ENCODE peak calls at places on chromosomes 6 and 20, in four cellular contexts. C, T, J and E are unnamed samples.

GRCh38 chr6:221531-222349 is 70.5 kb upstream of the DUSP22 start:
- DNase-seq in C (peak; percentile 59), J (peak; percentile 17), T (no peak), E (no peak)

GRCh38 chr20:52945862-52946522 is 26.2 kb upstream of the TSHZ2 start:
- DNase-seq in T (no peak), C (no peak), J (no peak), E (no peak)

GRCh38 chr6:99608886-99609482 is 2.4 kb downstream of the PRDM13 start:
- DNase-seq in T (no peak), C (no peak), J (no peak), E (no peak)

GRCh38 chr6:12911387-12911960 is 194.9 kb downstream of the PHACTR1 start:
- DNase-seq in C (peak; percentile 29), J (peak; percentile 48), T (no peak), E (no peak)

GRCh38 chr20:63782051-63782471 is 42.5 kb downstream of the SLC2A4RG start:
- DNase-seq in T (no peak), C (no peak), J (peak; percentile 36), E (no peak)

GRCh38 chr6:149859938-149860337 is 4.2 kb downstream of the LRP11 start:
- DNase-seq in J (no peak), C (no peak), T (no peak), E (no peak)

GRCh38 chr6:44254957-44255808 is 2.1 kb downstream of the SLC35B2 start:
- DNase-seq in J (peak; percentile 41), C (peak; percentile 24), T (no peak), E (peak; percentile 22)

GRCh38 chr20:10263385-10264165 is 44.9 kb downstream of the SNAP25 start:
- DNase-seq in J (no peak), C (peak; percentile 48), T (no peak), E (peak; percentile 3)

GRCh38 chr20:8764289-8764962 is 304.5 kb upstream of the PLCB4 start:
- DNase-seq in T (no peak), J (no peak), C (no peak), E (no peak)

GRCh38 chr6:21135484-21136005 is 458.0 kb upstream of the SOX4 start:
- DNase-seq in J (no peak), C (no peak), T (no peak), E (no peak)

GRCh38 chr6:158803733-158804143 is 15.4 kb downstream of the EZR start:
- DNase-seq in T (peak; percentile 34), C (peak; percentile 50), J (peak; percentile 53), E (peak; percentile 62)

GRCh38 chr20:23752019-23752418 is 1.3 kb upstream of the CST1 start:
- DNase-seq in J (no peak), C (no peak), T (no peak), E (no peak)

GRCh38 chr20:47859255-47859654 is 74.0 kb upstream of the SULF2 start:
- DNase-seq in J (no peak), T (no peak), C (no peak), E (no peak)

GRCh38 chr6:170034294-170034693 is 256.6 kb downstream of the DLL1 start:
- DNase-seq in T (no peak), J (no peak), C (no peak), E (no peak)

GRCh38 chr20:17500271-17500670 is 30.9 kb downstream of the BFSP1 start:
- DNase-seq in J (no peak), C (no peak), T (no peak), E (no peak)

GRCh38 chr20:44651507-44652373 is at the start of gene ADA:
- DNase-seq in J (peak; percentile 72), T (peak; percentile 66), C (peak; percentile 38), E (peak; percentile 59)

GRCh38 chr6:33418690-33419291 is 884 bp upstream of the CUTA start:
- DNase-seq in C (peak; percentile 36), J (no peak), T (no peak), E (no peak)

GRCh38 chr6:408599-409102 is 17.1 kb downstream of the IRF4 start:
- DNase-seq in C (peak; percentile 32), T (peak; percentile 30), J (no peak), E (peak; percentile 27)

GRCh38 chr6:32371204-32371603 is 499 bp downstream of the TSBP1 start:
- DNase-seq in T (no peak), J (no peak), C (peak; percentile 8), E (no peak)

GRCh38 chr6:148559848-148560433 is 186.9 kb upstream of the UST start:
- DNase-seq in C (peak; percentile 54), T (peak; percentile 93), J (peak; percentile 46), E (peak; percentile 77)

GRCh38 chr20:17674722-17675518 is 7.1 kb downstream of the RRBP1 start:
- DNase-seq in J (no peak), C (no peak), T (peak; percentile 34), E (no peak)

GRCh38 chr6:19327684-19328083 is 509.5 kb upstream of the ID4 start:
- DNase-seq in C (peak; percentile 18), J (no peak), T (peak; percentile 13), E (no peak)

GRCh38 chr20:39048000-39048696 is 86.0 kb downstream of the DHX35 start:
- DNase-seq in J (peak; percentile 67), C (peak; percentile 57), T (peak; percentile 78), E (peak; percentile 82)
- H3K27ac ChIP-seq in J (no peak overlapping the region), C (no peak overlapping the region), T (no peak overlapping the region), E (no peak overlapping the region)

DNA sequence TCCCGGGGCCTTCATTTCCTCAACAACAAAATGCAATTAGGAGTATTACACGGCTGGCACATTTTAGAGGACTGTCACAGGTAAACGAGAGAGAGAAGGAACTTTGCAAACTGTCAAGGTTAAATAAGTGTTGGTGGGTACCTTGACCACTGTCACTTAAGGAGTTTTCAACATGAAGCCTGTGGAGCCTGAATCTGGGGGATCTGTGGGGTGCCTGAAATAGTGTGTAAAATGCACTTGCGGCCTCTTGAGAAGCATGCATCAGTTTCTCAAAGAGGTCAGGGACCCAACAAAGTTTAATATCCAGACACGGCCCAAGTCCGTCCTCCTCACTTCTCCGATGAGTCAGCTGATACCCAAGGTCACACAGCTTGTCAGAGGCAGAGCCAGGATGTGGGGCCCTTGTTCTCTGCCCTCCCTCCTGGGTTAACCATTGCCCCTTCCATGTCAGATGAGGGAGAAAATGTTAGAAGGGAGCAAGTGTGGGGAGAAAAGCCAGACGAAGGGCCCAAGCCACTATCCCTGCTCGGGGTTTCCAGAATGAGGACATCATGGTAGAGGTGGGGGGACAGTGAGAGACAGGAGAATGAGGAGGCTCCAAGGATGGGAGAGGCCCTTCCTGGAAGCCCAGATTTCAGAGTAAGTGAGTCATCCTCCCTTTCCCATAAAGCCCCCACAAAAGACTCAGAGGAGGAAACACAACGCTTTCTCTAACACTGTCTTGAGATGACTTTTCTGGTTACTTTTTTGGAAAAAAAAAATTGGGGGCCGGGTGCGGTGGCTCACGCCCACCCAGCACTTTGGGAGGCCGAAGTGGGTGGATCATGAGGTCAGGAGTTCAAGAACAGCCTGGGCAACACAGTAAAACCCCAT is 42.2 kb downstream of the C6orf132 start:
- DNase-seq in C (peak; percentile 78), T (no peak), J (no peak), E (no peak)
- H3K4me1 ChIP-seq in C (peaks cover 19% of the 10 kb centered on the region), T (peaks cover 70% of the 10 kb centered on the region), J (peaks cover 4% of the 10 kb centered on the region), E (peaks cover 16% of the 10 kb centered on the region)

DNA sequence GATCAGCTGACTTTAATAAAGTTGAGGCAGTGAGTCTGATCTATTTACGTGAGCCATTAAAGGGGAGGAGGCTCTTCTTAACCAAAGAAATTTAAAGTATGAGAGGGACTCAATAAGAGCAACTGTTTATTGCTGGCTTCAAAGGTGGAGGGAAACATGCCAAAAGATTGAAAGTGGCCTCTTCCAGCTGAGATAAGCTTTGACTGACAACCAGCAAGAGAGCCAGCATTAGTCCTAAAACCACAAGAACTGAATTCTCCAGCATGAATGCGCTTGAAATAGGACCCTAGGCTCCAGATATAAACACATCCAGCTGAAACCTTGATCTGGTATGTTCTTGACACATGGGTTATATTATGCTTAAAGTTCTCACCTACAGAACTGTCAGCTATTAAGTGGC is 123.1 kb upstream of the GJE1 start:
- DNase-seq in T (no peak), C (peak; percentile 97), J (no peak), E (no peak)
- H3K27ac ChIP-seq in T (no peak overlapping the region), C (no peak overlapping the region), J (no peak overlapping the region), E (no peak overlapping the region)

DNA sequence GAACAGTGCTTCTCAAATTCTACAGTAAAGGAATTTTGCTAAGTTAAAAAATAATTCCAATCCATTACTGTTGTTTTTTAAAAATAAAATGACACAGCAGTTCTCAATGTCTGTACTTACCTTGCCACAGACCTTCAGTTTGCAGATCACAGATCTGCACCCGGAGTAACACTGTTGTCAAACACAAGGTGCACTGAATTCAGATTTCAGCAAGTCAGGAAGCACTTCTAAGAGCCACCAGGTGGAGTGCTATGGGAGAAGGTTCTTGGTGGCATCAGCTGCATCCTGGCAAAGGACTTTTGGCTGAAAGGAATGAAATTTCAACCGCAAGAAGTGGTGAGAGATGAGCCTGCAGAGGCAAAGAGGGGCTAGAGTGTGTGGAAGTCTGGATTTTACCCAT is 17.4 kb downstream of the RSPH4A start:
- DNase-seq in T (no peak), C (no peak), J (peak; percentile 87), E (peak; percentile 33)
- H3K4me1 ChIP-seq in T (no peaks in the 10 kb centered on the region), C (no peaks in the 10 kb centered on the region), J (peaks cover 45% of the 10 kb centered on the region), E (peaks cover 32% of the 10 kb centered on the region)

DNA sequence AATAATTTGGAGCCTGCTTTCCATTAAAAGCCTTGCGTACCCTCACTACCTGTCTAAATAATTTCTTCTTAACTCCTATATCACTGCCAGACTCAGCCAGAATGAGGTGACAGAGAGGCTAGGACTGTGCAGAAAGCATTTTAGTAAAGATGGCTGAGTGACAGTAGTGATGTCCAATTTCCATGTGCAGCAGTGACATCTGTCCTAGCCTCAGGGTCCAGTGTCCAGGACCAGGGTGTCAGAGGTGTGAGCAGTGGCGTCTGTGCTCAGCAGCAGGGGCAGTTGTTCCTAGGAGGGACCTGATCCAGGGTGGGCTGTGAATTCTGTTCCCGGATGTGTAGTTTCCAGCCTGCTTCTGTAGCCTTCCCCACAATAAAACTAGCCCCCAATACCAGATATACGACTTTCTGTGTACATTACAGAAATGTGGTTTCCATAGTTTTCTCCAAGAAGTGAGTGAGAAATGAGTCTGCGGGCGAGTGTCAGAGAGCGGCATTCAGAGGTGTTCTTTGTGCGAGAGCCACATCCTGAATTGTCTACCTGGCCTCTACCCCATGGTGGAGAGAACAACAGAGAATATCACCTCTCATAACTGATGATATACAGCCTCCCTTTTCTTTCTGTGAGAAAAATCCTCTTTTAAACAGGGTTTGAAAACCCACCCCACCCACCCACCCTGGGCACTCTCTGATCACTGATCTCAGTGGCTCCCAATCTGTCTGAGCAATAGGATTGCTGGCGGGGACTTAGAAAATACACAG is 5.8 kb downstream of the HLA-B start:
- DNase-seq in C (no peak), T (no peak), J (no peak), E (no peak)
- H3K27ac ChIP-seq in C (no peak overlapping the region), T (no peak overlapping the region), J (no peak overlapping the region), E (no peak overlapping the region)

GRCh38 chr20:4813076-4813838 is 91.5 kb downstream of the PRND start:
- DNase-seq in J (no peak), C (no peak), T (no peak), E (no peak)

GRCh38 chr20:4811661-4812181 is 90.0 kb downstream of the PRND start:
- DNase-seq in C (no peak), T (peak; percentile 32), J (no peak), E (peak; percentile 46)

GRCh38 chr20:4811257-4811656 is 89.5 kb downstream of the PRND start:
- DNase-seq in C (no peak), T (no peak), J (no peak), E (peak; percentile 1)

GRCh38 chr20:4812641-4813075 is 90.9 kb downstream of the PRND start:
- DNase-seq in J (no peak), C (no peak), T (no peak), E (no peak)

GRCh38 chr20:4812216-4812615 is 90.5 kb downstream of the PRND start:
- DNase-seq in C (no peak), T (no peak), J (no peak), E (no peak)
- H3K4me1 ChIP-seq in C (no peaks in the 10 kb centered on the region), T (no peaks in the 10 kb centered on the region), J (peaks cover 19% of the 10 kb centered on the region), E (peaks cover 5% of the 10 kb centered on the region)